ENCODE peak calls at places on chromosomes 5 and 9, in four cellular contexts. Z, M, V and O are unnamed samples.

GRCh38 chr5:139797856-139798510 is 2.4 kb downstream of the PSD2 start:
- DNase-seq in V (no peak), M (no peak), Z (no peak), O (no peak)

GRCh38 chr5:171630047-171630669 is 155.5 kb upstream of the SMIM23 start:
- DNase-seq in Z (peak; percentile 58), V (no peak), M (no peak), O (no peak)

GRCh38 chr9:70060883-70061507 is 17.3 kb downstream of the MAMDC2 start:
- DNase-seq in V (no peak), M (peak; percentile 18), Z (no peak), O (no peak)

GRCh38 chr9:129318121-129319075 is 140.3 kb upstream of the IER5L start:
- DNase-seq in Z (no peak), V (no peak), M (no peak), O (no peak)

GRCh38 chr9:107488400-107489143 is 997 bp downstream of the KLF4 start:
- DNase-seq in V (no peak), M (peak; percentile 50), Z (no peak), O (no peak)

GRCh38 chr5:124956471-124957029 is 210.1 kb upstream of the ZNF608 start:
- DNase-seq in M (no peak), V (no peak), Z (no peak), O (no peak)

GRCh38 chr9:17005085-17005484 is 129.8 kb upstream of the CNTLN start:
- DNase-seq in Z (no peak), M (no peak), V (no peak), O (no peak)

GRCh38 chr5:149828161-149829011 is 98.3 kb downstream of the PPARGC1B start:
- DNase-seq in Z (peak; percentile 89), M (peak; percentile 91), V (peak; percentile 79), O (peak; percentile 74)

GRCh38 chr9:108813951-108814601 is 41.7 kb downstream of the ACTL7B start:
- DNase-seq in V (no peak), Z (no peak), M (peak; percentile 15), O (no peak)

GRCh38 chr9:4022435-4023067 is 277.3 kb downstream of the GLIS3 start:
- DNase-seq in Z (no peak), V (no peak), M (no peak), O (no peak)

GRCh38 chr5:96629774-96630173 is 32.4 kb upstream of the CAST start:
- DNase-seq in M (no peak), Z (peak; percentile 7), V (no peak), O (no peak)

GRCh38 chr9:134297581-134297980 is 28.7 kb upstream of the RXRA start:
- DNase-seq in Z (no peak), V (no peak), M (no peak), O (no peak)

GRCh38 chr9:125829743-125830142 is 82.6 kb downstream of the PBX3 start:
- DNase-seq in V (peak; percentile 54), M (peak; percentile 15), Z (no peak), O (no peak)

GRCh38 chr9:105385372-105385985 is 62.4 kb upstream of the FSD1L start:
- DNase-seq in V (peak; percentile 27), Z (peak; percentile 32), M (peak; percentile 23), O (peak; percentile 26)

GRCh38 chr9:74570879-74571512 is 73.9 kb downstream of the RORB start:
- DNase-seq in V (no peak), M (peak; percentile 10), Z (peak; percentile 21), O (no peak)

GRCh38 chr9:127741831-127742434 is 6.8 kb upstream of the TOR2A start:
- DNase-seq in M (no peak), V (no peak), Z (peak; percentile 92), O (no peak)

GRCh38 chr9:124054671-124055212 is 43.2 kb downstream of the LHX2 start:
- DNase-seq in Z (peak; percentile 47), M (peak; percentile 14), V (peak; percentile 87), O (peak; percentile 49)

GRCh38 chr5:35924122-35924949 is 14.1 kb downstream of the CAPSL start:
- DNase-seq in Z (no peak), V (no peak), M (no peak), O (no peak)

GRCh38 chr5:106172681-106173532 is 1497.8 kb downstream of the EFNA5 start:
- DNase-seq in V (no peak), M (no peak), Z (no peak), O (no peak)

GRCh38 chr9:98231770-98232478 is 23.5 kb downstream of the TBC1D2 start:
- DNase-seq in M (no peak), Z (no peak), V (no peak), O (no peak)

GRCh38 chr9:96612105-96612965 is 7.3 kb downstream of the CDC14B start:
- DNase-seq in Z (no peak), M (no peak), V (no peak), O (no peak)

GRCh38 chr5:98904786-98905185 is 24.0 kb downstream of the CHD1 start:
- DNase-seq in Z (no peak), M (no peak), V (no peak), O (no peak)

GRCh38 chr9:6680797-6681146 is 35.2 kb upstream of the GLDC start:
- DNase-seq in V (no peak), M (peak; percentile 80), Z (peak; percentile 68), O (peak; percentile 43)

GRCh38 chr5:34676409-34676808 is 20.3 kb downstream of the RAI14 start:
- DNase-seq in V (no peak), Z (no peak), M (no peak), O (no peak)

GRCh38 chr5:14748180-14748900 is 83.8 kb downstream of the OTULIN start:
- DNase-seq in V (no peak), Z (no peak), M (no peak), O (no peak)

GRCh38 chr5:71924980-71925379 is 182.3 kb upstream of the MAP1B start:
- DNase-seq in Z (no peak), M (no peak), V (no peak), O (no peak)

GRCh38 chr5:95392593-95393182 is 1.5 kb downstream of the FAM81B start:
- DNase-seq in Z (peak; percentile 60), M (no peak), V (no peak), O (no peak)

GRCh38 chr9:7862170-7862569 is 62.6 kb upstream of the DMAC1 start:
- DNase-seq in V (no peak), Z (no peak), M (no peak), O (no peak)

GRCh38 chr5:59817536-59817935 is 76.0 kb downstream of the PDE4D start:
- DNase-seq in Z (no peak), V (no peak), M (no peak), O (no peak)

GRCh38 chr5:176810084-176810597 is at the start of gene UNC5A:
- DNase-seq in V (no peak), M (no peak), Z (peak; percentile 72), O (peak; percentile 73)

GRCh38 chr9:13555989-13556500 is 276.6 kb upstream of the MPDZ start:
- DNase-seq in Z (no peak), M (no peak), V (no peak), O (no peak)

GRCh38 chr9:130327070-130327780 is 61.7 kb downstream of the HMCN2 start:
- DNase-seq in V (no peak), M (no peak), Z (peak; percentile 53), O (no peak)

DNA sequence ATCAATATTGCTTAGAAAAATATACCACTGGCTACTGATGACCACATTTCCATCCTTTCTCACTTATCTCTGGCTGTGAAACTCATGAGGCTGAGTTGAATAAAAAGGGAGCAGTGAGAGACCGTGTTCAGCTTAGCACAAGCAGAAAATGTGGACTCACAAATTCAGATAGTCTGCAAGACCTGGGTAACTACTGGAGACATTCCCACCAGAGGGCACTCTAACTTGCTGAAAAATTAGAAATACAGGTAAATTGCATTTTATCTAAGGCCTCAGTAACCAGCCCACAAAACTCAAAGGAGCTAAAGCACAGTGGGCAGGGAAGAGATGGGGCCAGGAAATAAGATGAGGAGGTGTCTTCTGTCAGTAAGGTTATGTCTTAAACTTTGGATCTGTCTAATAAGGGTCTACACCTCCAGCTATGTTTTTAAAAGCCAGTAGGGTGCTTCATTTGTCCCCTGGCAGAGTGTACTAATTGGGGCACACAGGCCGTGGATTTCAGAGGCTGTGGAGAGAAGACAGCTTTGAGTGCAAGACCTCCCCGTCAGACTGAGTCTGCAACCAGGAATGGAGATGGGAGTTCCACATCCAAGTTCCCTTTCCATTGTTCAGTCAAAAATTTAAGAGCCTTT is 8.7 kb upstream of the NDUFB6 start:
- DNase-seq in V (no peak), Z (peak; percentile 59), M (peak; percentile 45), O (no peak)
- TF ChIP-seq SPI1 in V (no peak), Z (no peak), M (no peak), O (no peak)

GRCh38 chr5:172918421-172919371 is 40.5 kb upstream of the RPL26L1 start:
- DNase-seq in Z (no peak), M (no peak), V (no peak), O (no peak)
- TF ChIP-seq SPI1 in Z (no peak), M (no peak), V (no peak), O (no peak)

GRCh38 chr9:38186372-38187115 is 117.5 kb upstream of the SHB start:
- DNase-seq in M (no peak), Z (no peak), V (no peak), O (no peak)

GRCh38 chr9:38185647-38186371 is 116.8 kb upstream of the SHB start:
- DNase-seq in Z (no peak), V (no peak), M (no peak), O (no peak)

GRCh38 chr9:38182321-38182720 is 113.3 kb upstream of the SHB start:
- DNase-seq in V (peak; percentile 43), M (peak; percentile 9), Z (peak; percentile 24), O (no peak)

GRCh38 chr9:38181866-38182265 is 112.8 kb upstream of the SHB start:
- DNase-seq in V (no peak), M (no peak), Z (no peak), O (no peak)

GRCh38 chr9:38183994-38184568 is 115.1 kb upstream of the SHB start:
- DNase-seq in V (no peak), M (peak; percentile 27), Z (peak; percentile 23), O (no peak)
- TF ChIP-seq SPI1 in V (no peak), M (peak; percentile 24), Z (no peak), O (no peak)

GRCh38 chr5:39892708-39893107 is 467.9 kb upstream of the DAB2 start:
- DNase-seq in Z (no peak), M (no peak), V (no peak), O (no peak)

GRCh38 chr5:39896104-39896503 is 471.3 kb upstream of the DAB2 start:
- DNase-seq in M (no peak), V (no peak), Z (no peak), O (no peak)

GRCh38 chr5:39896706-39897105 is 471.9 kb upstream of the DAB2 start:
- DNase-seq in M (no peak), V (no peak), Z (no peak), O (no peak)

DNA sequence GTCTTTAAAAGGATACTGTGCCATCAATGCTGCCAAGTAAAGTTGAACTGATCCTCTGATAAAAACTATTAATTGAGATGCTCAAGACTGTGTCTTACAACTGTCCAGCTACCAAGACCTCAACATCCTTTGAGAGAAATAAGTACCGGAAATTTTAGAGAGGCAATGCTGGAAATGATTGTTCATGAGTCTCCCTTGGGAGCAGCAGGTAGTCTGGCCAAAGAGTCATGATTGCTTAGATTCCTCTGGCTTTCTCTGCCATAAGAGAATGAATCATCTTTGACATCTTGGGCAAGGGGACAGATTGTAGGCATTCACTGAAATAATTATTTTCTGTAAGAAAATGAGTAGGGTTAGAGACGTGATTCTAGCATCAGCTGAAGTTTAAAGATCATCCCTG is 466.6 kb upstream of the DAB2 start:
- DNase-seq in Z (no peak), V (no peak), M (no peak), O (no peak)
- TF ChIP-seq SPI1 in Z (no peak), V (no peak), M (no peak), O (no peak)

GRCh38 chr5:123265551-123265950 is 157.7 kb downstream of the CEP120 start:
- DNase-seq in M (no peak), V (no peak), Z (no peak), O (no peak)
- TF ChIP-seq SPI1 in M (no peak), V (no peak), Z (no peak), O (no peak)